ENCODE peak calls at places on chromosomes 2 and 18, in nine cellular contexts. One of them, this sample, is unnamed.

GRCh38 chr2:188974184-188974583 is at the start of gene COL3A1:
- DNase-seq in H54: no peak
- DNase-seq in adrenal gland: no peak
- DNase-seq in sigmoid colon: peak; percentile 75
- DNase-seq in K562: no peak
- DNase-seq in spleen: no peak
- DNase-seq in transverse colon: peak; percentile 17
- DNase-seq in H1: no peak
- DNase-seq in body of pancreas: no peak
- DNase-seq in this sample: no peak

GRCh38 chr2:7812231-7812995 is 869.4 kb upstream of the ID2 start:
- DNase-seq in H54: no peak
- DNase-seq in spleen: no peak
- DNase-seq in sigmoid colon: no peak
- DNase-seq in K562: no peak
- DNase-seq in H1: no peak
- DNase-seq in adrenal gland: no peak
- DNase-seq in body of pancreas: no peak
- DNase-seq in transverse colon: no peak
- DNase-seq in this sample: no peak

GRCh38 chr2:165474621-165475269 is 5.2 kb downstream of the CSRNP3 start:
- DNase-seq in adrenal gland: no peak
- DNase-seq in H1: no peak
- DNase-seq in sigmoid colon: no peak
- DNase-seq in K562: no peak
- DNase-seq in spleen: no peak
- DNase-seq in transverse colon: no peak
- DNase-seq in body of pancreas: no peak
- DNase-seq in H54: no peak
- DNase-seq in this sample: no peak

GRCh38 chr2:100392715-100393114 is 24.8 kb downstream of the CHST10 start:
- DNase-seq in transverse colon: no peak
- DNase-seq in K562: no peak
- DNase-seq in body of pancreas: no peak
- DNase-seq in sigmoid colon: no peak
- DNase-seq in H1: no peak
- DNase-seq in adrenal gland: no peak
- DNase-seq in H54: no peak
- DNase-seq in spleen: peak; percentile 45
- DNase-seq in this sample: no peak

GRCh38 chr2:70514612-70515055 is 39.0 kb downstream of the TGFA start:
- DNase-seq in sigmoid colon: no peak
- DNase-seq in K562: no peak
- DNase-seq in body of pancreas: peak; percentile 96
- DNase-seq in H1: no peak
- DNase-seq in H54: no peak
- DNase-seq in spleen: no peak
- DNase-seq in adrenal gland: no peak
- DNase-seq in transverse colon: peak; percentile 95
- DNase-seq in this sample: no peak

GRCh38 chr2:38037757-38038615 is 38.0 kb downstream of the CYP1B1 start:
- DNase-seq in transverse colon: no peak
- DNase-seq in adrenal gland: no peak
- DNase-seq in sigmoid colon: no peak
- DNase-seq in body of pancreas: no peak
- DNase-seq in H54: peak; percentile 39
- DNase-seq in spleen: no peak
- DNase-seq in K562: peak; percentile 9
- DNase-seq in H1: no peak
- DNase-seq in this sample: no peak

GRCh38 chr2:154992826-154993225 is 294.3 kb downstream of the KCNJ3 start:
- DNase-seq in transverse colon: no peak
- DNase-seq in body of pancreas: no peak
- DNase-seq in sigmoid colon: no peak
- DNase-seq in H54: no peak
- DNase-seq in spleen: no peak
- DNase-seq in K562: no peak
- DNase-seq in H1: no peak
- DNase-seq in adrenal gland: no peak
- DNase-seq in this sample: no peak

GRCh38 chr18:48975817-48976649 is 25.3 kb upstream of the SMAD7 start:
- DNase-seq in sigmoid colon: no peak
- DNase-seq in spleen: peak; percentile 87
- DNase-seq in H54: peak; percentile 95
- DNase-seq in adrenal gland: peak; percentile 68
- DNase-seq in K562: peak; percentile 56
- DNase-seq in body of pancreas: peak; percentile 77
- DNase-seq in transverse colon: peak; percentile 67
- DNase-seq in H1: no peak
- DNase-seq in this sample: no peak

GRCh38 chr2:50126845-50127244 is 905.1 kb downstream of the NRXN1 start:
- DNase-seq in adrenal gland: no peak
- DNase-seq in sigmoid colon: no peak
- DNase-seq in transverse colon: no peak
- DNase-seq in H1: no peak
- DNase-seq in body of pancreas: no peak
- DNase-seq in H54: no peak
- DNase-seq in spleen: no peak
- DNase-seq in K562: no peak
- DNase-seq in this sample: no peak

GRCh38 chr18:55787674-55788073 is 199.7 kb upstream of the TCF4 start:
- DNase-seq in H54: no peak
- DNase-seq in K562: no peak
- DNase-seq in spleen: no peak
- DNase-seq in sigmoid colon: no peak
- DNase-seq in transverse colon: no peak
- DNase-seq in adrenal gland: no peak
- DNase-seq in H1: no peak
- DNase-seq in body of pancreas: no peak
- DNase-seq in this sample: no peak

GRCh38 chr2:188970201-188970600 is 4.0 kb upstream of the COL3A1 start:
- DNase-seq in H1: no peak
- DNase-seq in H54: no peak
- DNase-seq in transverse colon: no peak
- DNase-seq in spleen: no peak
- DNase-seq in sigmoid colon: no peak
- DNase-seq in body of pancreas: no peak
- DNase-seq in adrenal gland: no peak
- DNase-seq in K562: no peak
- DNase-seq in this sample: no peak

GRCh38 chr2:64262068-64262467 is 117.8 kb upstream of the PELI1 start:
- DNase-seq in spleen: no peak
- DNase-seq in H1: no peak
- DNase-seq in transverse colon: peak; percentile 36
- DNase-seq in H54: no peak
- DNase-seq in adrenal gland: peak; percentile 25
- DNase-seq in body of pancreas: peak; percentile 47
- DNase-seq in sigmoid colon: no peak
- DNase-seq in K562: no peak
- DNase-seq in this sample: peak; percentile 7

GRCh38 chr18:40415821-40416220 is 1539.2 kb upstream of the PIK3C3 start:
- DNase-seq in H1: no peak
- DNase-seq in sigmoid colon: no peak
- DNase-seq in spleen: no peak
- DNase-seq in H54: no peak
- DNase-seq in transverse colon: no peak
- DNase-seq in K562: no peak
- DNase-seq in body of pancreas: no peak
- DNase-seq in adrenal gland: no peak
- DNase-seq in this sample: no peak

GRCh38 chr2:88815243-88816096 is 124.0 kb downstream of the RPIA start:
- DNase-seq in spleen: no peak
- DNase-seq in body of pancreas: no peak
- DNase-seq in transverse colon: no peak
- DNase-seq in H54: no peak
- DNase-seq in sigmoid colon: no peak
- DNase-seq in H1: no peak
- DNase-seq in adrenal gland: no peak
- DNase-seq in K562: no peak
- DNase-seq in this sample: no peak

GRCh38 chr2:26018184-26018716 is 15.6 kb upstream of the RAB10 start:
- DNase-seq in H1: no peak
- DNase-seq in H54: peak; percentile 85
- DNase-seq in K562: peak; percentile 86
- DNase-seq in sigmoid colon: peak; percentile 88
- DNase-seq in body of pancreas: peak; percentile 91
- DNase-seq in transverse colon: peak; percentile 83
- DNase-seq in spleen: no peak
- DNase-seq in adrenal gland: peak; percentile 96
- DNase-seq in this sample: peak; percentile 90

GRCh38 chr2:181158453-181158852 is 178.0 kb downstream of the UBE2E3 start:
- DNase-seq in adrenal gland: no peak
- DNase-seq in body of pancreas: no peak
- DNase-seq in spleen: no peak
- DNase-seq in transverse colon: no peak
- DNase-seq in H54: no peak
- DNase-seq in K562: no peak
- DNase-seq in sigmoid colon: no peak
- DNase-seq in H1: no peak
- DNase-seq in this sample: no peak

GRCh38 chr2:46315103-46315890 is 18.1 kb downstream of the EPAS1 start:
- DNase-seq in spleen: peak; percentile 79
- DNase-seq in adrenal gland: peak; percentile 98
- DNase-seq in body of pancreas: peak; percentile 100
- DNase-seq in K562: peak; percentile 92
- DNase-seq in transverse colon: peak; percentile 85
- DNase-seq in sigmoid colon: peak; percentile 95
- DNase-seq in H54: peak; percentile 77
- DNase-seq in H1: no peak
- DNase-seq in this sample: peak; percentile 91
- TF ChIP-seq POLR2A in spleen: no peak
- TF ChIP-seq POLR2A in adrenal gland: peak; percentile 40
- TF ChIP-seq POLR2A in body of pancreas: peak; percentile 81
- TF ChIP-seq POLR2A in K562: peak; percentile 42
- TF ChIP-seq POLR2A in transverse colon: peak; percentile 6
- TF ChIP-seq POLR2A in sigmoid colon: no peak
- TF ChIP-seq POLR2A in H54: peak; percentile 29
- TF ChIP-seq POLR2A in H1: no peak
- TF ChIP-seq POLR2A in this sample: peak; percentile 45

DNA sequence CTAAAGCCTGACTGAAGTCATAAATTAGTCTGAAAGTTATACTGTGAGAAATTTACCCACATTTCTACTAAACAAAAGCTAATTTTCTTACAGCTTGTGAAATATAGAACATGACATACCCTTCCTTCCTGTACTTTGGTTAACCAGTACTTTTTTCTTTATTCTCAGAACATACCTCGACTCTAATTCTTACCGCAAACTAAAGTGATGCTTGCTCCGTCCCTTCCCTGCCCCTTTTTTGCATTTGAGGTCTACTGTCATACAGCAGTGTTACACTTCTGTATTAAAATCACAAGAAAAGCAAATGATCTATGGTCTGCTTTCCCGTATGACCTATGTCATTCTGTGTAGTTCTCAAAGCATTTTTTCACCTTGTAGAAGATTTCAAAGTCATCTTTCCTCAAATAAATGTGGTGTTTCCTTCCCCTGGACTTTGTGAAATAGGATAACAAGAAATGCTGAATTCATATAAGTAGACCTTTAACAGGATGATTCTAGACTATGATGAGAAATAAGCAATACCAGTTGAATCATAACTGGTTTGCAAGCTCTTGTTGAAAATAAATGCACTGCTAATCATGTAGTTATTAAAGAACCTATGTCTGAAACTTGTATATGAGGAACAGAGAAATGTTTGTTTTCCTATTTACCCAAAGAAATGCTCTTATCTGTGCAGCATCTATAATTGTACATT is 30.4 kb downstream of the CYTIP start:
- DNase-seq in H1: no peak
- DNase-seq in transverse colon: no peak
- DNase-seq in spleen: no peak
- DNase-seq in K562: no peak
- DNase-seq in adrenal gland: no peak
- DNase-seq in H54: no peak
- DNase-seq in body of pancreas: no peak
- DNase-seq in sigmoid colon: no peak
- DNase-seq in this sample: no peak
- TF ChIP-seq POLR2A in H1: no peak
- TF ChIP-seq POLR2A in transverse colon: peak; percentile 40
- TF ChIP-seq POLR2A in spleen: no peak
- TF ChIP-seq POLR2A in K562: no peak
- TF ChIP-seq POLR2A in adrenal gland: no peak
- TF ChIP-seq POLR2A in H54: no peak
- TF ChIP-seq POLR2A in body of pancreas: no peak
- TF ChIP-seq POLR2A in sigmoid colon: no peak
- TF ChIP-seq POLR2A in this sample: no peak

GRCh38 chr2:231464576-231465540 is 574 bp upstream of the NCL start:
- DNase-seq in spleen: peak; percentile 98
- DNase-seq in adrenal gland: peak; percentile 98
- DNase-seq in K562: peak; percentile 95
- DNase-seq in H1: peak; percentile 89
- DNase-seq in sigmoid colon: no peak
- DNase-seq in H54: peak; percentile 96
- DNase-seq in transverse colon: peak; percentile 38
- DNase-seq in body of pancreas: peak; percentile 98
- DNase-seq in this sample: peak; percentile 99
- TF ChIP-seq POLR2A in spleen: no peak
- TF ChIP-seq POLR2A in adrenal gland: no peak
- TF ChIP-seq POLR2A in K562: peak; percentile 66
- TF ChIP-seq POLR2A in H1: peak; percentile 91
- TF ChIP-seq POLR2A in sigmoid colon: peak; percentile 6
- TF ChIP-seq POLR2A in H54: peak; percentile 34
- TF ChIP-seq POLR2A in transverse colon: no peak
- TF ChIP-seq POLR2A in body of pancreas: peak; percentile 65
- TF ChIP-seq POLR2A in this sample: peak; percentile 86

DNA sequence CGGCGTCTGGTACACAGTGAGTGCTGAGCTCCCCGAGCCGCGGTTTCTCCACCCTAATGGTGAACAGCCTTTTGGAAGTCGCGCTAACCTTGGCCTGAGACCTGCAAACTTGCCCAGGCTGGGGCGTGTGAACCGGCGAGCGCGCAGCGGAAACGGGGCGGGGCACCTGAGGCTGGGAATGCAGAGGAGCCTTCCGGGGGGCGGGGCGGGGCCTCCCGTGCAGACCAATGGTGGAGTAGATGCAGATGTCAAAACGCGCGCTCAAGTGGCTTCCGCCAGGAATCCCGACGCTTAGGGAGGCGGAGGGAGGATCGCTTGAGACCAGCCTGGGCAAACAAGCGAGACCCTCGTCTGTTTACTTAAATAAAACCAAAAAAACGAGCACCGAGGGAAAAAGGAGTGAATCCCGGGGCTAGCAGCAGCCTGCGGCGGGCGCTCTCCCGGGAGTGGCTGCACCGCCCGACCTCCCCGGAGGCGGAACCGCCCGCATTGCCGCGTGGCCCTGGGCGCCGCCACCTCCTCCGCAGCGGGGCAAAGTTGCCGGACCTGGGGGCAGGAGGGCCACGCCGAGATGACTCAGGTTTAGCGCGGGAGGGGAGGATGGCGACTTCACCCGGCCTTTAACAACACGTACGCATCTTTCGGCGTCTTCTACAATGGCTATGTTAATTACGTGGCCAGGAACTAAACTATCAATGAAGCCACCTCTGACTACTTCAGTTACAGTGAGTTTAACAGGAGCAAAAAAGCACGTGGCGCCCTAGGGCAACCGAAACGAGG is 2.2 kb upstream of the RRM2 start:
- DNase-seq in H1: peak; percentile 84
- DNase-seq in body of pancreas: peak; percentile 97
- DNase-seq in spleen: peak; percentile 98
- DNase-seq in adrenal gland: peak; percentile 95
- DNase-seq in H54: peak; percentile 88
- DNase-seq in sigmoid colon: peak; percentile 96
- DNase-seq in transverse colon: peak; percentile 98
- DNase-seq in K562: peak; percentile 99
- DNase-seq in this sample: peak; percentile 94
- TF ChIP-seq POLR2A in H1: peak; percentile 91
- TF ChIP-seq POLR2A in body of pancreas: peak; percentile 77
- TF ChIP-seq POLR2A in spleen: no peak
- TF ChIP-seq POLR2A in adrenal gland: peak; percentile 57
- TF ChIP-seq POLR2A in H54: peak; percentile 50
- TF ChIP-seq POLR2A in sigmoid colon: no peak
- TF ChIP-seq POLR2A in transverse colon: peak; percentile 64
- TF ChIP-seq POLR2A in K562: peak; percentile 96
- TF ChIP-seq POLR2A in this sample: peak; percentile 89

This sample was measured in erythroblast.